ENCODE peak calls at places on chromosomes 2 and 18, in five cellular contexts. M is endothelial cell, A is body of pancreas, O is A549, J is kidney epithelial cell. R is an unnamed sample.

GRCh38 chr2:72837171-72837570 is 11.3 kb upstream of the EXOC6B start:
- DNase-seq in M (no peak), A (no peak), O (no peak), J (no peak), R (no peak)

GRCh38 chr2:128057334-128057733 is 29.5 kb upstream of the SAP130 start:
- DNase-seq in M (no peak), A (no peak), O (no peak), J (no peak), R (no peak)

GRCh38 chr2:235595420-235596010 is 101.7 kb downstream of the AGAP1 start:
- DNase-seq in M (peak), A (peak), O (peak), J (no peak), R (no peak)

GRCh38 chr18:5276947-5277346 is 18.6 kb downstream of the ZBTB14 start:
- DNase-seq in M (no peak), A (no peak), O (no peak), J (no peak), R (no peak)

GRCh38 chr2:82790277-82791021 is 1668.6 kb downstream of the SUCLG1 start:
- DNase-seq in M (no peak), A (no peak), O (no peak), J (peak), R (no peak)

GRCh38 chr2:219627105-219628100 is at the start of gene SLC4A3:
- DNase-seq in M (peak), A (peak), O (peak), J (no peak), R (no peak)

GRCh38 chr2:195407782-195408181 is 249.2 kb upstream of the SLC39A10 start:
- DNase-seq in M (no peak), A (no peak), O (peak), J (no peak), R (no peak)

GRCh38 chr2:22329097-22329716 is 1055.8 kb upstream of the KLHL29 start:
- DNase-seq in M (no peak), A (no peak), O (no peak), J (no peak), R (no peak)

GRCh38 chr2:61220768-61221167 is 58.8 kb downstream of the C2orf74 start:
- DNase-seq in M (no peak), A (no peak), O (no peak), J (no peak), R (no peak)

GRCh38 chr2:203650860-203651613 is 55.4 kb upstream of the CD28 start:
- DNase-seq in M (no peak), A (peak), O (peak), J (no peak), R (no peak)

GRCh38 chr2:138247302-138247701 is 254.3 kb upstream of the SPOPL start:
- DNase-seq in M (no peak), A (no peak), O (no peak), J (no peak), R (no peak)

GRCh38 chr2:6827516-6828298 is 38.0 kb downstream of the CMPK2 start:
- DNase-seq in M (no peak), A (no peak), O (no peak), J (no peak), R (no peak)

GRCh38 chr2:15623481-15623796 is 31.8 kb downstream of the DDX1 start:
- DNase-seq in M (no peak), A (no peak), O (no peak), J (no peak), R (no peak)

GRCh38 chr2:182426915-182427233 is at the start of gene PDE1A:
- DNase-seq in M (no peak), A (no peak), O (no peak), J (no peak), R (no peak)

GRCh38 chr2:205769494-205769848 is 87.2 kb downstream of the NRP2 start:
- DNase-seq in M (no peak), A (no peak), O (no peak), J (peak), R (peak)

GRCh38 chr2:127081826-127082633 is 24.9 kb downstream of the BIN1 start:
- DNase-seq in M (no peak), A (no peak), O (no peak), J (no peak), R (no peak)

GRCh38 chr18:48227206-48227605 is 182.0 kb downstream of the ZBTB7C start:
- DNase-seq in M (no peak), A (no peak), O (no peak), J (no peak), R (no peak)

GRCh38 chr2:12964904-12965539 is 248.3 kb downstream of the TRIB2 start:
- DNase-seq in M (no peak), A (no peak), O (no peak), J (no peak), R (no peak)

GRCh38 chr2:238231251-238231793 is 8.5 kb downstream of the HES6 start:
- DNase-seq in M (peak), A (peak), O (no peak), J (peak), R (peak)

GRCh38 chr2:219045937-219046550 is 4.7 kb upstream of the CFAP65 start:
- DNase-seq in M (peak), A (no peak), O (no peak), J (no peak), R (no peak)

GRCh38 chr2:192123847-192124246 is 70.9 kb downstream of the TMEFF2 start:
- DNase-seq in M (no peak), A (no peak), O (no peak), J (no peak), R (peak)

GRCh38 chr2:240462704-240463273 is 27.3 kb downstream of the GPC1 start:
- DNase-seq in M (no peak), A (no peak), O (no peak), J (no peak), R (no peak)

GRCh38 chr2:96103388-96103705 is 13.0 kb downstream of the ADRA2B start:
- DNase-seq in M (no peak), A (no peak), O (no peak), J (no peak), R (no peak)

GRCh38 chr2:62208758-62209114 is 12.8 kb downstream of the B3GNT2 start:
- DNase-seq in M (no peak), A (no peak), O (no peak), J (no peak), R (no peak)

GRCh38 chr18:79947881-79948610 is 3.4 kb downstream of the SLC66A2 start:
- DNase-seq in M (no peak), A (no peak), O (no peak), J (no peak), R (no peak)

GRCh38 chr18:60466671-60467070 is 94.1 kb upstream of the MC4R start:
- DNase-seq in M (no peak), A (no peak), O (no peak), J (no peak), R (no peak)

GRCh38 chr2:232833830-232834229 is 36.2 kb upstream of the SNORC start:
- DNase-seq in M (no peak), A (no peak), O (no peak), J (no peak), R (no peak)

GRCh38 chr2:18518116-18519111 is 42.0 kb downstream of the RDH14 start:
- DNase-seq in M (no peak), A (no peak), O (no peak), J (no peak), R (no peak)

GRCh38 chr2:240921319-240922233 is 15.4 kb downstream of the CROCC2 start:
- DNase-seq in M (no peak), A (peak), O (no peak), J (peak), R (peak)

GRCh38 chr2:68115965-68116364 is 41.7 kb upstream of the PNO1 start:
- DNase-seq in M (no peak), A (no peak), O (no peak), J (no peak), R (no peak)

GRCh38 chr2:68108116-68108515 is 45.3 kb upstream of the C1D start:
- DNase-seq in M (no peak), A (no peak), O (no peak), J (no peak), R (no peak)

GRCh38 chr2:68107475-68107874 is 44.7 kb upstream of the C1D start:
- DNase-seq in M (no peak), A (no peak), O (no peak), J (no peak), R (no peak)

GRCh38 chr2:68104111-68104835 is 41.5 kb upstream of the C1D start:
- DNase-seq in M (no peak), A (no peak), O (no peak), J (no peak), R (no peak)

GRCh38 chr2:68110102-68110501 is 47.3 kb upstream of the C1D start:
- DNase-seq in M (no peak), A (no peak), O (no peak), J (no peak), R (no peak)
- TF ChIP-seq CTCF in M (no peak), A (no peak), O (no peak), J (no peak), R (no peak)

GRCh38 chr18:46050268-46050667 is 21.8 kb downstream of the PSTPIP2 start:
- DNase-seq in M (no peak), A (no peak), O (no peak), J (no peak), R (no peak)

GRCh38 chr18:46051731-46052461 is 20.2 kb downstream of the PSTPIP2 start:
- DNase-seq in M (no peak), A (peak), O (no peak), J (peak), R (peak)

GRCh38 chr18:46040747-46041104 is 31.3 kb downstream of the PSTPIP2 start:
- DNase-seq in M (no peak), A (no peak), O (no peak), J (no peak), R (no peak)

GRCh38 chr18:46042571-46043123 is 29.4 kb downstream of the PSTPIP2 start:
- DNase-seq in M (no peak), A (no peak), O (no peak), J (peak), R (no peak)

GRCh38 chr18:46046126-46046525 is 25.9 kb downstream of the PSTPIP2 start:
- DNase-seq in M (no peak), A (no peak), O (no peak), J (no peak), R (no peak)
- TF ChIP-seq CTCF in M (peak), A (no peak), O (no peak), J (no peak), R (no peak)

GRCh38 chr2:142165790-142166189 is 35.0 kb upstream of the LRP1B start:
- DNase-seq in M (peak), A (no peak), O (peak), J (peak), R (no peak)
- TF ChIP-seq CTCF in M (no peak), A (no peak), O (peak), J (peak), R (peak)

DNA sequence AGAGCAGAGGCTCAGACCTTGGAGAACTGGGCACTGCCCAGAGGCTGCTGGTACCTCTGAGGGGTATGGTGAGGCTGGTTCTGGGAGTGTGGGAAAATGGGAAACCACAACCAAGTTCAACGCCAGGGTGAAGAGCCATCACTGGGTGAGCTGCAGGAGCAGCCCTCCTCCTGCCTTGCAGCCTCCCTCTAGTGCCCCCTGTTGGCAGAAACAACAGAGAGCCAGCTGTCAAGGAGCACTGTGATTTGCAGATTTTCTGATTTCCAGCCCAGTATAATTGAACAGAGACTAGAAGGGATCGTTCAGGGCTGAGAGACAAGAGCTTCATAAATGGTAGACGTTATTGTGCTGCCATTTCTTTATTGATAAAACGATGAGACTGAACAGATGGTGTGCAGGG is 50.5 kb downstream of the MAPK4 start:
- DNase-seq in M (no peak), A (no peak), O (no peak), J (no peak), R (no peak)
- TF ChIP-seq CTCF in M (no peak), A (no peak), O (no peak), J (no peak), R (peak)

GRCh38 chr18:3608488-3608887 is 158.5 kb downstream of the TGIF1 start:
- DNase-seq in M (no peak), A (no peak), O (no peak), J (no peak), R (no peak)

GRCh38 chr18:3605562-3606443 is 155.8 kb downstream of the TGIF1 start:
- DNase-seq in M (no peak), A (no peak), O (no peak), J (no peak), R (no peak)

GRCh38 chr18:3604626-3605408 is 154.8 kb downstream of the TGIF1 start:
- DNase-seq in M (no peak), A (no peak), O (no peak), J (peak), R (peak)

GRCh38 chr18:3610188-3610708 is 160.3 kb downstream of the TGIF1 start:
- DNase-seq in M (no peak), A (no peak), O (no peak), J (no peak), R (no peak)

DNA sequence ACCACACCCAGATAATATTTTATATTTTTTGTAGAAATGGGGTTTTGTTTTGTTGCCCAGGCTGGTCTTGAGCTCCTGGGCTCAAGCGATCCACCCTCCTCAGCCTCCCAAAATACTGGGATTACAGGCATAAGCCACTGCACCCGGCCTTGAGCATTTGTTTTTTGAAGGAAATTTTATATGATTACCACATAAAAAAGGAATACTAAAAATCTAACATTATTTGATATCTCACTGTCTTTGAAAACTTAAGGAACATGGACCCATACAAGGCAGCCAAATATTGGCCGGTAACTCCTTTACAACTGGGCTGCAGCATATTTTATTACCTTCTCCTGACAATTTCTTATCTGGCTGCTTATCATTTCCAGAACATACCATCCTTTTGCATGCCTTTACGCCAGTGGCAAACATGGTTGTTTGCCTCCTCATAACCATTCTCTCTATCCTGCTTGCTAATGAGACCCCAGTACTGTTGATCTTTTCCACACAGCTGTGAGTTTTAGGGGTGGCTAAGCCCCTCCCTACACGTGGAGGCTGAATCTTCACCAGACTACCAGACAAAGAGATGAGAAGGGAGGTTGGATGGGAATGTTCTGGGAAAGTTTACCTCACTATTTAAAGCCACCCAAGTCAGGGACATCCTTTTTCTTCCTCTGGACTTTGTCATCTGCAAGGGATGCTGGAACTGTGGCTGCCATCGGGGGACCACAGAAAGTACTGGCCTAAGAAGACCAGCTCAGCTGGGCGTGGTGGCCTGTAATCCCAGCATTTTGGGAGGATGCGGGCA is 157.5 kb downstream of the TGIF1 start:
- DNase-seq in M (no peak), A (no peak), O (no peak), J (no peak), R (no peak)
- TF ChIP-seq CTCF in M (no peak), A (no peak), O (no peak), J (no peak), R (no peak)

GRCh38 chr18:22698711-22699110 is 234.4 kb upstream of the RBBP8 start:
- DNase-seq in M (no peak), A (no peak), O (no peak), J (no peak), R (no peak)
- TF ChIP-seq CTCF in M (no peak), A (no peak), O (no peak), J (no peak), R (no peak)

DNA sequence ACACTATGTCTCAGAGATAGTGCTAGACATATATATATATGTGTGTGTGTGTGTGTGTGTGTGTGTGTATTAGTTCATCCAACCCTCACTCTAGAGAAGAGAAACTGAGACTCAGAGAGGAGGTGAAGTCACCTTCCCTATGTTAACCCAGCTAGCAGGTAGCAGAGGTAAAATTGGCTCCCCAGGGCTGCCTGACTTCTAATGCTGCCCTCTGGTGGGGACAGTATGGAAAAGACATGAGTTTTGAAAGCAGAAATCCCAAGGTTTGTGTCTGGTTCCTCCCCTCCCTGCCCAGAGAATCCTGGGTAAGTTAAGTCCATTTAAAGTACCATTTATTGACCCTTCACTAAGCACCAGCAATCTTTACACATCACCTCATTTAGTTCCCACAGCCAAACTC is 137.7 kb downstream of the THNSL2 start:
- DNase-seq in M (peak), A (no peak), O (peak), J (no peak), R (peak)
- TF ChIP-seq CTCF in M (peak), A (no peak), O (peak), J (peak), R (peak)

GRCh38 chr18:10518595-10519273 is 7.1 kb upstream of the NAPG start:
- DNase-seq in M (no peak), A (peak), O (no peak), J (no peak), R (no peak)
- TF ChIP-seq CTCF in M (no peak), A (no peak), O (no peak), J (peak), R (peak)